ENCODE peak calls at places on chromosomes 13 and 19, in six cellular contexts. One of them, this sample, is unnamed.
A peak's percentile ranks its signal among the peaks of the same experiment; 100 is the strongest.

GRCh38 chr19:12782424-12783225 is 7.3 kb upstream of the HOOK2 start:
- DNase-seq in H1: no peak
- DNase-seq in GM12878: no peak
- DNase-seq in HepG2: no peak
- DNase-seq in K562: peak; percentile 89
- DNase-seq in GM12891: no peak
- DNase-seq in this sample: peak; percentile 78

GRCh38 chr13:98349731-98350305 is 172.7 kb upstream of the RNF113B start:
- DNase-seq in GM12891: no peak
- DNase-seq in GM12878: no peak
- DNase-seq in K562: peak; percentile 24
- DNase-seq in HepG2: peak; percentile 21
- DNase-seq in H1: no peak
- DNase-seq in this sample: no peak

GRCh38 chr19:56403261-56403660 is 871 bp upstream of the ZNF583 start:
- DNase-seq in K562: no peak
- DNase-seq in GM12891: no peak
- DNase-seq in HepG2: no peak
- DNase-seq in GM12878: no peak
- DNase-seq in H1: no peak
- DNase-seq in this sample: no peak

GRCh38 chr19:862529-863304 is 3.3 kb downstream of the CFD start:
- DNase-seq in GM12878: peak; percentile 12
- DNase-seq in HepG2: no peak
- DNase-seq in H1: peak; percentile 70
- DNase-seq in K562: peak; percentile 91
- DNase-seq in GM12891: no peak
- DNase-seq in this sample: peak; percentile 78

GRCh38 chr19:3450796-3451411 is 29.4 kb downstream of the SMIM24 start:
- DNase-seq in GM12891: no peak
- DNase-seq in H1: no peak
- DNase-seq in K562: peak; percentile 59
- DNase-seq in GM12878: no peak
- DNase-seq in HepG2: peak; percentile 39
- DNase-seq in this sample: no peak

GRCh38 chr13:73681779-73682178 is 452.4 kb downstream of the KLF12 start:
- DNase-seq in GM12891: no peak
- DNase-seq in HepG2: no peak
- DNase-seq in H1: no peak
- DNase-seq in GM12878: no peak
- DNase-seq in K562: no peak
- DNase-seq in this sample: no peak

GRCh38 chr19:17841810-17842662 is 5.7 kb downstream of the JAK3 start:
- DNase-seq in H1: peak; percentile 97
- DNase-seq in HepG2: no peak
- DNase-seq in GM12878: no peak
- DNase-seq in K562: peak; percentile 95
- DNase-seq in GM12891: peak; percentile 73
- DNase-seq in this sample: no peak

GRCh38 chr13:71771144-71771543 is 95.9 kb downstream of the DACH1 start:
- DNase-seq in H1: no peak
- DNase-seq in GM12878: no peak
- DNase-seq in GM12891: no peak
- DNase-seq in K562: no peak
- DNase-seq in HepG2: no peak
- DNase-seq in this sample: no peak

GRCh38 chr13:46715363-46715762 is 81.6 kb downstream of the ESD start:
- DNase-seq in GM12891: no peak
- DNase-seq in H1: no peak
- DNase-seq in HepG2: no peak
- DNase-seq in K562: no peak
- DNase-seq in GM12878: no peak
- DNase-seq in this sample: no peak

GRCh38 chr19:48194041-48194871 is 23.8 kb downstream of the ZSWIM9 start:
- DNase-seq in K562: peak; percentile 50
- DNase-seq in HepG2: peak; percentile 18
- DNase-seq in GM12891: no peak
- DNase-seq in H1: no peak
- DNase-seq in GM12878: no peak
- DNase-seq in this sample: peak; percentile 47

GRCh38 chr13:105202384-105202783 is 1333.1 kb downstream of the EFNB2 start:
- DNase-seq in GM12891: no peak
- DNase-seq in GM12878: no peak
- DNase-seq in K562: no peak
- DNase-seq in HepG2: no peak
- DNase-seq in H1: no peak
- DNase-seq in this sample: no peak

GRCh38 chr13:113040597-113041292 is 64.8 kb upstream of the F7 start:
- DNase-seq in H1: no peak
- DNase-seq in HepG2: no peak
- DNase-seq in GM12891: no peak
- DNase-seq in K562: no peak
- DNase-seq in GM12878: no peak
- DNase-seq in this sample: no peak

GRCh38 chr19:54400913-54401312 is 14.4 kb upstream of the TTYH1 start:
- DNase-seq in H1: no peak
- DNase-seq in HepG2: no peak
- DNase-seq in K562: no peak
- DNase-seq in GM12891: no peak
- DNase-seq in GM12878: no peak
- DNase-seq in this sample: no peak

GRCh38 chr19:29385191-29385795 is 140.5 kb upstream of the VSTM2B start:
- DNase-seq in GM12891: no peak
- DNase-seq in HepG2: no peak
- DNase-seq in H1: no peak
- DNase-seq in GM12878: no peak
- DNase-seq in K562: no peak
- DNase-seq in this sample: no peak

GRCh38 chr13:94335786-94336357 is 143.6 kb downstream of the DCT start:
- DNase-seq in GM12891: no peak
- DNase-seq in K562: no peak
- DNase-seq in H1: no peak
- DNase-seq in GM12878: no peak
- DNase-seq in HepG2: no peak
- DNase-seq in this sample: no peak

GRCh38 chr19:52343548-52343947 is 7.5 kb downstream of the ZNF610 start:
- DNase-seq in K562: peak; percentile 68
- DNase-seq in GM12878: no peak
- DNase-seq in HepG2: peak; percentile 15
- DNase-seq in GM12891: peak; percentile 16
- DNase-seq in H1: peak; percentile 54
- DNase-seq in this sample: peak; percentile 14

GRCh38 chr19:35155441-35155840 is 906 bp downstream of the FXYD5 start:
- DNase-seq in H1: no peak
- DNase-seq in GM12891: no peak
- DNase-seq in HepG2: no peak
- DNase-seq in K562: peak; percentile 44
- DNase-seq in GM12878: no peak
- DNase-seq in this sample: no peak

GRCh38 chr19:45215391-45216191 is 29.6 kb downstream of the EXOC3L2 start:
- DNase-seq in HepG2: no peak
- DNase-seq in GM12891: no peak
- DNase-seq in H1: no peak
- DNase-seq in GM12878: no peak
- DNase-seq in K562: no peak
- DNase-seq in this sample: no peak

GRCh38 chr19:20273951-20274578 is 107.1 kb downstream of the ZNF486 start:
- DNase-seq in GM12878: no peak
- DNase-seq in H1: no peak
- DNase-seq in GM12891: no peak
- DNase-seq in HepG2: no peak
- DNase-seq in K562: no peak
- DNase-seq in this sample: no peak

GRCh38 chr19:20179946-20180345 is 12.9 kb downstream of the ZNF486 start:
- DNase-seq in HepG2: no peak
- DNase-seq in GM12891: no peak
- DNase-seq in GM12878: no peak
- DNase-seq in K562: no peak
- DNase-seq in H1: no peak
- DNase-seq in this sample: no peak

GRCh38 chr13:48252176-48252575 is 19.2 kb downstream of the ITM2B start:
- DNase-seq in GM12891: no peak
- DNase-seq in K562: no peak
- DNase-seq in H1: no peak
- DNase-seq in HepG2: no peak
- DNase-seq in GM12878: no peak
- DNase-seq in this sample: no peak

GRCh38 chr19:16262618-16263017 is 62.0 kb upstream of the KLF2 start:
- DNase-seq in GM12878: no peak
- DNase-seq in K562: peak; percentile 46
- DNase-seq in HepG2: peak; percentile 81
- DNase-seq in H1: no peak
- DNase-seq in GM12891: no peak
- DNase-seq in this sample: no peak

GRCh38 chr19:10517361-10517759 is at the start of gene S1PR5:
- DNase-seq in GM12891: no peak
- DNase-seq in H1: no peak
- DNase-seq in HepG2: no peak
- DNase-seq in K562: peak; percentile 34
- DNase-seq in GM12878: no peak
- DNase-seq in this sample: no peak

GRCh38 chr19:53520547-53521372 is 17.2 kb upstream of the ZNF331 start:
- DNase-seq in GM12891: peak; percentile 80
- DNase-seq in H1: peak; percentile 96
- DNase-seq in GM12878: peak; percentile 80
- DNase-seq in HepG2: peak; percentile 87
- DNase-seq in K562: peak; percentile 81
- DNase-seq in this sample: peak; percentile 66

GRCh38 chr13:74061939-74062595 is 72.1 kb downstream of the KLF12 start:
- DNase-seq in HepG2: no peak
- DNase-seq in K562: no peak
- DNase-seq in H1: no peak
- DNase-seq in GM12878: peak; percentile 55
- DNase-seq in GM12891: peak; percentile 2
- DNase-seq in this sample: no peak

GRCh38 chr19:30381366-30381765 is 9.2 kb downstream of the ZNF536 start:
- DNase-seq in HepG2: no peak
- DNase-seq in GM12878: no peak
- DNase-seq in GM12891: no peak
- DNase-seq in H1: no peak
- DNase-seq in K562: no peak
- DNase-seq in this sample: no peak

GRCh38 chr13:43783820-43784219 is 3.0 kb downstream of the ENOX1 start:
- DNase-seq in HepG2: no peak
- DNase-seq in H1: no peak
- DNase-seq in K562: no peak
- DNase-seq in GM12891: no peak
- DNase-seq in GM12878: no peak
- DNase-seq in this sample: no peak

GRCh38 chr13:39415403-39415802 is 187.6 kb downstream of the LHFPL6 start:
- DNase-seq in HepG2: no peak
- DNase-seq in K562: no peak
- DNase-seq in GM12878: no peak
- DNase-seq in GM12891: no peak
- DNase-seq in H1: no peak
- DNase-seq in this sample: no peak

GRCh38 chr13:39417643-39418042 is 185.3 kb downstream of the LHFPL6 start:
- DNase-seq in GM12878: no peak
- DNase-seq in H1: peak; percentile 47
- DNase-seq in GM12891: no peak
- DNase-seq in HepG2: no peak
- DNase-seq in K562: no peak
- DNase-seq in this sample: no peak

GRCh38 chr13:39418424-39418823 is 184.6 kb downstream of the LHFPL6 start:
- DNase-seq in GM12878: no peak
- DNase-seq in H1: no peak
- DNase-seq in K562: no peak
- DNase-seq in GM12891: no peak
- DNase-seq in HepG2: no peak
- DNase-seq in this sample: no peak

GRCh38 chr13:39419068-39419467 is 183.9 kb downstream of the LHFPL6 start:
- DNase-seq in H1: no peak
- DNase-seq in K562: no peak
- DNase-seq in GM12878: no peak
- DNase-seq in GM12891: no peak
- DNase-seq in HepG2: no peak
- DNase-seq in this sample: no peak

GRCh38 chr13:39417131-39417530 is 185.9 kb downstream of the LHFPL6 start:
- DNase-seq in K562: peak; percentile 1
- DNase-seq in GM12891: no peak
- DNase-seq in GM12878: no peak
- DNase-seq in HepG2: no peak
- DNase-seq in H1: no peak
- DNase-seq in this sample: no peak
- TF ChIP-seq TAF1 in K562: no peak
- TF ChIP-seq TAF1 in GM12891: no peak
- TF ChIP-seq TAF1 in GM12878: no peak
- TF ChIP-seq TAF1 in HepG2: no peak
- TF ChIP-seq TAF1 in H1: no peak
- TF ChIP-seq TAF1 in this sample: no peak

GRCh38 chr19:2230807-2231533 is 5.2 kb downstream of the PLEKHJ1 start:
- DNase-seq in GM12878: no peak
- DNase-seq in H1: no peak
- DNase-seq in GM12891: no peak
- DNase-seq in K562: no peak
- DNase-seq in HepG2: no peak
- DNase-seq in this sample: no peak
- TF ChIP-seq POLR2A in GM12878: peak; percentile 74
- TF ChIP-seq POLR2A in H1: no peak
- TF ChIP-seq POLR2A in GM12891: no peak
- TF ChIP-seq POLR2A in K562: no peak
- TF ChIP-seq POLR2A in HepG2: peak; percentile 45
- TF ChIP-seq POLR2A in this sample: no peak

GRCh38 chr13:45456196-45456972 is 8.4 kb upstream of the COG3 start:
- DNase-seq in K562: no peak
- DNase-seq in GM12891: no peak
- DNase-seq in H1: no peak
- DNase-seq in GM12878: no peak
- DNase-seq in HepG2: no peak
- DNase-seq in this sample: no peak
- TF ChIP-seq TAF1 in K562: no peak
- TF ChIP-seq TAF1 in GM12891: no peak
- TF ChIP-seq TAF1 in H1: no peak
- TF ChIP-seq TAF1 in GM12878: no peak
- TF ChIP-seq TAF1 in HepG2: no peak
- TF ChIP-seq TAF1 in this sample: no peak

DNA sequence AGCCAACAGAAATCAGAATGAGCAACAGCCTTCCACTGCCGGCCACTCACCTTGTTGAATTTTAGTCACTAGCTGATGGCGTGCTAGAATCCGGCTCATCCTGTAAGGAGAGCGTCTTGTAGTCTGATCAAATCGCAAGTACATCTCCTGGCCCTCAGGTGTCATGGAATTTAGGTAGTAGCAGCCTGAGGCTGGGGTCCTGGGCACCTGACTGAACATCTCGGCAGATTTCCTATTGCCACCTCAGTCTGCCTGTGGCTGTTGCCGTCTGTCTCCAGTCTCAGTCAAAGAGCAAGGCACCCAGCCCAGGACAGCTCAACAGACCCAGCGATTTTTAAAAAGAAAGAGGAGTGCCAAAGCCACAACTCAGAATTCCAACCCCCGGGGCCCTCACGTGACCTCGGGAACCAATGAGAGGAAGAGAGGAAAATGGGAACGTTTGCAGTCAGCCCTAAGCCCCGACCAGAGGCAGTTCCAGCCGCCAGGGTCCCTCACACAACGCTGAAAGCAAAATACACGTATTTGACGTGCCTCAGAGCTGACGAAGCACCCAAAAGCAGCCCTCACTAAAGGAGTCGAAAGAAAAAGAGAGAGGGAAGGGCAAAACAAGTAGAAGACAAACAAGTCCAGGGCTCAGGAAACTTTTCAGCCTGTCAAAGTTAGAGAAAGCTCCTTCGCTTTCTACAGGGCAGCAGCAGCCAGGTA is at the start of gene STARD13:
- DNase-seq in H1: peak; percentile 74
- DNase-seq in GM12878: peak; percentile 16
- DNase-seq in K562: peak; percentile 2
- DNase-seq in HepG2: peak; percentile 92
- DNase-seq in GM12891: peak; percentile 22
- DNase-seq in this sample: peak; percentile 25
- TF ChIP-seq POLR2A in H1: peak; percentile 45
- TF ChIP-seq POLR2A in GM12878: peak; percentile 55
- TF ChIP-seq POLR2A in K562: no peak
- TF ChIP-seq POLR2A in HepG2: peak; percentile 76
- TF ChIP-seq POLR2A in GM12891: no peak
- TF ChIP-seq POLR2A in this sample: peak; percentile 25